ENCODE peak calls at places on chromosomes 7 and 10, in ten cellular contexts. V is A549; M is PC-3; N is mesothelial cell of epicardium; E is IMR-90; A is AG04450; Q is activated CD8-positive, alpha-beta T cell treated with anti-CD3 and anti-CD28 coated beads for 36 hours; O is upper lobe of right lung; R is prostate gland; G is glutamatergic neuron. C is an unnamed sample.

GRCh38 chr7:121101621-121102020 is 113.1 kb downstream of the CPED1 start:
- DNase-seq in Q (no peak), V (no peak), O (no peak), R (no peak), N (no peak), G (no peak), M (no peak), E (no peak), A (no peak), C (no peak)

GRCh38 chr7:39339591-39339990 is 226.6 kb upstream of the YAE1 start:
- DNase-seq in Q (no peak), V (no peak), A (no peak), N (no peak), M (no peak), O (no peak), E (no peak), G (no peak), R (no peak), C (no peak)

GRCh38 chr7:100547872-100548271 is 8.9 kb downstream of the AGFG2 start:
- DNase-seq in Q (no peak), O (no peak), G (no peak), M (no peak), A (no peak), V (no peak), R (no peak), E (no peak), N (no peak), C (no peak)

GRCh38 chr10:49254150-49254549 is 44.8 kb upstream of the C10orf71 start:
- DNase-seq in A (no peak), M (no peak), N (no peak), E (no peak), O (no peak), V (no peak), G (no peak), Q (no peak), R (no peak), C (no peak)

GRCh38 chr10:29326886-29327789 is 38.3 kb downstream of the LYZL1 start:
- DNase-seq in Q (no peak), M (no peak), N (no peak), G (no peak), E (no peak), O (no peak), A (no peak), V (no peak), R (no peak), C (no peak)

GRCh38 chr10:60281792-60282353 is 107.8 kb downstream of the ANK3 start:
- DNase-seq in A (no peak), Q (no peak), G (no peak), V (no peak), E (no peak), R (no peak), O (no peak), M (peak), N (no peak), C (no peak)

GRCh38 chr10:71136036-71136690 is 76.2 kb upstream of the UNC5B start:
- DNase-seq in G (no peak), V (no peak), Q (no peak), A (no peak), O (no peak), M (no peak), N (no peak), E (no peak), R (no peak), C (no peak)

GRCh38 chr7:47379629-47380324 is 202.1 kb downstream of the TNS3 start:
- DNase-seq in O (peak), V (no peak), R (peak), A (peak), M (peak), N (peak), E (peak), G (no peak), Q (no peak), C (no peak)

GRCh38 chr7:75669579-75669978 is 69.2 kb downstream of the HIP1 start:
- DNase-seq in Q (no peak), O (no peak), V (no peak), E (no peak), N (no peak), R (no peak), G (no peak), M (no peak), A (no peak), C (no peak)

GRCh38 chr10:50561266-50561665 is 62.5 kb downstream of the SGMS1 start:
- DNase-seq in M (no peak), Q (no peak), G (no peak), V (no peak), E (peak), R (peak), N (no peak), A (peak), O (no peak), C (no peak)

GRCh38 chr10:44864042-44864436 is 47.1 kb upstream of the TMEM72 start:
- DNase-seq in V (no peak), R (no peak), N (no peak), G (peak), E (no peak), M (peak), O (peak), A (no peak), Q (peak), C (no peak)

GRCh38 chr10:71255817-71256660 is 43.7 kb downstream of the UNC5B start:
- DNase-seq in Q (no peak), R (peak), M (peak), E (peak), N (no peak), A (peak), G (no peak), O (no peak), V (no peak), C (no peak)

GRCh38 chr7:85851571-85852193 is 664.8 kb upstream of the SEMA3D start:
- DNase-seq in O (no peak), Q (no peak), M (peak), R (no peak), V (peak), E (peak), A (peak), N (no peak), G (no peak), C (no peak)

GRCh38 chr10:26881600-26882331 is 21.0 kb upstream of the ABI1 start:
- DNase-seq in R (no peak), M (peak), E (peak), Q (no peak), V (peak), O (no peak), G (no peak), A (peak), N (no peak), C (no peak)

GRCh38 chr10:75379234-75379724 is 22.3 kb downstream of the ZNF503 start:
- DNase-seq in E (no peak), A (no peak), M (no peak), N (no peak), O (no peak), Q (no peak), G (no peak), R (peak), V (no peak), C (no peak)

GRCh38 chr10:121594076-121594475 is 4.2 kb downstream of the FGFR2 start:
- DNase-seq in R (no peak), G (no peak), A (no peak), E (no peak), V (no peak), M (no peak), N (no peak), Q (no peak), O (no peak), C (no peak)

GRCh38 chr10:2619927-2620326 is 447.4 kb upstream of the PFKP start:
- DNase-seq in V (no peak), N (no peak), R (no peak), E (no peak), A (no peak), M (no peak), Q (no peak), G (no peak), O (no peak), C (no peak)

GRCh38 chr7:31687024-31687423 is at the start of gene PPP1R17:
- DNase-seq in O (no peak), R (no peak), M (no peak), Q (no peak), V (no peak), N (no peak), A (no peak), E (no peak), G (peak), C (peak)

GRCh38 chr7:26863504-26864308 is 684 bp downstream of the SKAP2 start:
- DNase-seq in A (no peak), E (peak), M (peak), N (no peak), R (no peak), G (no peak), O (no peak), V (peak), Q (no peak), C (peak)

GRCh38 chr7:128104109-128104742 is 73.0 kb upstream of the LRRC4 start:
- DNase-seq in O (no peak), Q (peak), E (no peak), N (no peak), A (no peak), G (peak), M (no peak), R (no peak), V (no peak), C (no peak)

GRCh38 chr7:151796091-151796870 is 80.6 kb downstream of the PRKAG2 start:
- DNase-seq in Q (peak), A (no peak), O (peak), E (peak), N (no peak), R (no peak), V (peak), G (peak), M (peak), C (no peak)

GRCh38 chr10:72274730-72275350 is 1.1 kb downstream of the DDIT4 start:
- DNase-seq in N (no peak), A (no peak), G (peak), M (peak), Q (peak), E (peak), R (peak), V (peak), O (peak), C (peak)

GRCh38 chr10:31288001-31288400 is 31.0 kb upstream of the ZEB1 start:
- DNase-seq in V (no peak), M (no peak), O (no peak), G (no peak), A (no peak), E (no peak), N (no peak), Q (no peak), R (no peak), C (no peak)

GRCh38 chr7:42128703-42129102 is 108.3 kb downstream of the GLI3 start:
- DNase-seq in R (no peak), V (no peak), E (no peak), Q (peak), G (no peak), N (no peak), A (no peak), O (no peak), M (peak), C (peak)

GRCh38 chr10:3432089-3432488 is 259.5 kb upstream of the PITRM1 start:
- DNase-seq in O (no peak), A (no peak), R (no peak), Q (no peak), E (no peak), M (no peak), V (no peak), N (no peak), G (no peak), C (no peak)

GRCh38 chr10:15661574-15661973 is 58.1 kb downstream of the ITGA8 start:
- DNase-seq in O (no peak), G (no peak), A (no peak), M (no peak), Q (no peak), E (no peak), R (no peak), N (no peak), V (no peak), C (no peak)

GRCh38 chr10:24451325-24451820 is 242.4 kb downstream of the KIAA1217 start:
- DNase-seq in E (no peak), O (no peak), G (no peak), M (no peak), Q (no peak), A (no peak), R (no peak), N (no peak), V (no peak), C (no peak)

GRCh38 chr10:28761084-28761875 is 84.0 kb downstream of the BAMBI start:
- DNase-seq in N (no peak), M (no peak), G (no peak), A (no peak), Q (no peak), E (no peak), R (no peak), O (no peak), V (no peak), C (no peak)

GRCh38 chr7:137891016-137891655 is 44.4 kb upstream of the DGKI start:
- DNase-seq in N (no peak), Q (no peak), G (no peak), A (no peak), V (no peak), M (no peak), E (no peak), R (no peak), O (no peak), C (no peak)

GRCh38 chr10:122173337-122173736 is 97.8 kb upstream of the BTBD16 start:
- DNase-seq in N (no peak), R (no peak), Q (no peak), V (no peak), E (no peak), M (no peak), G (no peak), O (peak), A (no peak), C (no peak)

GRCh38 chr10:49163741-49164140 is 24.4 kb downstream of the TMEM273 start:
- DNase-seq in M (no peak), V (no peak), N (no peak), G (no peak), Q (no peak), A (peak), E (peak), O (no peak), R (no peak), C (no peak)

GRCh38 chr10:17229016-17229716 is 1.1 kb downstream of the VIM start:
- DNase-seq in E (peak), R (peak), Q (peak), M (peak), A (no peak), V (peak), O (peak), N (peak), G (peak), C (peak)

GRCh38 chr7:157438121-157439025 is 101.6 kb downstream of the DNAJB6 start:
- DNase-seq in R (no peak), O (peak), M (no peak), G (no peak), Q (no peak), N (no peak), V (no peak), E (no peak), A (no peak), C (peak)

GRCh38 chr10:131896403-131896802 is 4.4 kb upstream of the PPP2R2D start:
- DNase-seq in M (no peak), A (no peak), G (no peak), V (no peak), Q (peak), O (no peak), N (no peak), E (no peak), R (no peak), C (no peak)

GRCh38 chr7:100476903-100477870 is 1.8 kb downstream of the TSC22D4 start:
- DNase-seq in V (no peak), G (peak), Q (peak), O (no peak), A (no peak), N (no peak), R (no peak), E (no peak), M (no peak), C (no peak)

DNA sequence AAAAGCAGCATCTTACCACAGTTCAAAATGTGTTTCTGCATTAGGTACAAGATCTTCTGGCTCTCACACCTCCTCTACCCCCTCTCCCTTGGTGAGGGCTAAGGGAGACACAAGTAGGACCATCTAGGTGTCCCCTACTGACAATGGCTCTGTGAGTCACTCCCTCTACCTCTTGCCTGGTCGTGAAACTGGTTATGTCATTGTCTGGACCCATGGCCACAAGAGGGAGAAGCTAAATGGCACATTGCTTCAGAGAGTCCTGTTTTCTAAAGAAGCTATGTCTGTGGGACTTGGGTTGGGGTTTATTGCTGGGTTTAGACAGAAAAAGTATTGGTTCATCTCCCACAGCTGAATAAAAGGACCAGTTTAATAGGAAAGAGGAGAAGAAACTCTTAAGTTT is 4.0 kb upstream of the PLXNA4 start:
- DNase-seq in N (no peak), Q (peak), E (no peak), O (no peak), V (peak), M (peak), A (no peak), G (no peak), R (no peak), C (no peak)
- TF ChIP-seq CTCF in N (no peak), Q (no peak), E (no peak), O (no peak), V (no peak), M (no peak), A (no peak), G (no peak), R (no peak), C (no peak)

DNA sequence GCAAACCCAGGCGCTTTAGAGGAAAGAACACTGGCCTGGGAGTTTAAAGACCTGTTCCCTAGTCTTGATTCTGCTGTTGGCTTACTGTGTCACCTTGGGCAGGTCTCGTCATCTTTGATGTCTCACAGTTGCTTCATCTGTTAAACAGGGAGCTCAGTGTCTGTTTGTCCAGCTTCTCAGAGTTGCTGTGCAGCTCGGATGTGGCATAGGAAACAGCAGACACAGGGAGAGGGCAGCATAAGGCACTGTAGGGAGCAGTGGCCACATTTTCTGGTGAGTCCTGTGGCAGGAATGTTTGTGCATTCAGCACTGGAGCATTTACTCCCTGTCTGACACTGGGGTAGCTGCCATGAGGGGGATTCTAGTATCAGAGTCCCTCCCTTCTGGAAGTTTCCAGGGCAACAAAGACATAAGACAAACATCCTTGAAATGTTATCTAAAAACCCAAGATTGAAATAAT is 2.0 kb downstream of the REPIN1 start:
- DNase-seq in R (no peak), M (peak), N (no peak), A (no peak), O (no peak), Q (no peak), G (no peak), V (no peak), E (peak), C (no peak)
- TF ChIP-seq CTCF in R (no peak), M (no peak), N (no peak), A (no peak), O (no peak), Q (no peak), G (no peak), V (no peak), E (peak), C (no peak)

GRCh38 chr10:98331888-98332287 is 63.9 kb upstream of the LOXL4 start:
- DNase-seq in O (no peak), N (no peak), V (no peak), E (no peak), Q (peak), A (no peak), M (no peak), R (no peak), G (no peak), C (no peak)
- TF ChIP-seq CTCF in O (peak), N (no peak), V (peak), E (peak), Q (no peak), A (peak), M (peak), R (no peak), G (peak), C (peak)

GRCh38 chr7:79736418-79736817 is 283.0 kb upstream of the MAGI2 start:
- DNase-seq in A (no peak), G (no peak), N (no peak), O (no peak), M (no peak), Q (no peak), R (no peak), E (no peak), V (no peak), C (no peak)

GRCh38 chr7:79740076-79740475 is 286.6 kb upstream of the MAGI2 start:
- DNase-seq in M (no peak), G (no peak), R (no peak), Q (no peak), A (no peak), V (no peak), O (no peak), N (no peak), E (no peak), C (no peak)

DNA sequence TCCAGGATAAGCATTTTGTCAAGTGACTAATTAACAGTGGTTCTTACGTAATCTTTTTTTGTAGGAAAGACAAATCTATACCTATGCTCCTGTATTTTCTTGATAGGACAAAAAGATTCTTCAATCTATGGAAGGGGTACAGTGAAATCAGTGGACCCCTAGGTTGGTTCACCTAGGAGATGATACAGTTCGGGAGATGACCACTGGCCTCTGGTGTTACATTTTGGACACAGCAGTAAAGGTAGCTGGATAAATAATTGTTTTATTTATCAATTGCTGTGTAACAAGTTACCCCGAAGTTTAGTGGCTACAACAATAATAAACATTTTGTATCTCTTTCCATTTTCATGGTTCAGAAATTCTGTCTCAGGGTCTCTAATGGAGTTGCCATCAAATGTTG is 288.2 kb upstream of the MAGI2 start:
- DNase-seq in R (no peak), A (no peak), E (no peak), M (peak), N (no peak), O (no peak), V (no peak), G (no peak), Q (no peak), C (peak)
- TF ChIP-seq CTCF in R (no peak), A (peak), E (peak), M (peak), N (no peak), O (no peak), V (peak), G (no peak), Q (no peak), C (peak)

GRCh38 chr10:46325021-46325420 is 38.2 kb downstream of the ANTXRL start:
- DNase-seq in O (no peak), G (no peak), E (peak), N (no peak), M (peak), R (no peak), Q (no peak), A (no peak), V (no peak), C (no peak)
- TF ChIP-seq CTCF in O (peak), G (no peak), E (peak), N (no peak), M (peak), R (peak), Q (peak), A (peak), V (peak), C (no peak)

GRCh38 chr10:13844651-13845050 is 257.9 kb downstream of the PRPF18 start:
- DNase-seq in R (no peak), O (no peak), N (no peak), E (peak), G (no peak), V (no peak), M (no peak), A (no peak), Q (no peak), C (no peak)

GRCh38 chr10:13848530-13849425 is 262.0 kb downstream of the PRPF18 start:
- DNase-seq in G (peak), M (no peak), R (no peak), O (no peak), Q (no peak), V (no peak), A (no peak), E (no peak), N (no peak), C (no peak)

GRCh38 chr10:13851906-13852305 is 265.1 kb downstream of the PRPF18 start:
- DNase-seq in N (no peak), R (no peak), A (no peak), V (no peak), E (no peak), O (no peak), M (no peak), G (no peak), Q (no peak), C (no peak)

GRCh38 chr10:13845897-13846296 is 259.1 kb downstream of the PRPF18 start:
- DNase-seq in V (no peak), M (no peak), Q (no peak), O (no peak), A (no peak), G (no peak), E (no peak), N (no peak), R (no peak), C (no peak)

DNA sequence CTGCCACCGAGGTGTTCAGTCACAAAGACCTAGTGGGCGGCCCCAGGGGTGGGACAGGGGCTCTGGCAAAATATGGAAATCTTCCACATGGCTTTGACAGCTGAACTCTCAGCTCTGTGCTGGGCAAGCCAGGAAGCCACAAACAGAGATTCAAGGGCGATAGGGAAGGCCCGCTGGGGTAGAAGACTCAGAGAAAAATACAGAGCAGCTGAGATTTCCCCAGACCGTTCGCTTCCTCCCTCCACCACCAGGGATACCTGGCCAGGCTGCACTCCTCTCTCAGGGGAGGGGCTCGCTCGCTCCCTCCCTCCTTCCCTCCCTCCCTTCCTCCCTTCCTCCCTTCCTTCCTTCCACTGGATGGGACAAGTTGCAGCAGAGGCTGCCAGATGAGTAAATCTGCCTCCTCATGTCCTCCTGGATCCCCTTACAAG is 260.5 kb downstream of the PRPF18 start:
- DNase-seq in Q (no peak), N (no peak), E (no peak), R (no peak), G (no peak), A (no peak), M (no peak), V (no peak), O (no peak), C (no peak)
- TF ChIP-seq CTCF in Q (no peak), N (no peak), E (no peak), R (no peak), G (no peak), A (no peak), M (no peak), V (no peak), O (no peak), C (peak)